ENCODE peak calls at places on chromosomes 7 and 10, in six cellular contexts. P is Karpas-422, M is stomach, Z is MM.1S, O is colonic mucosa, B is transverse colon. I is an unnamed sample. For H3K27me3, the result is how much of the 10 kb centered on the place peaks cover.

GRCh38 chr10:27285093-27285492 is 44.5 kb upstream of the ACBD5 start:
- DNase-seq in B (no peak), Z (peak), P (peak), M (no peak), O (no peak), I (no peak)

GRCh38 chr7:47496064-47496665 is 85.7 kb downstream of the TNS3 start:
- DNase-seq in Z (no peak), B (no peak), M (no peak), P (peak), O (no peak), I (no peak)

GRCh38 chr10:132985546-132985900 is 43.2 kb upstream of the CFAP46 start:
- DNase-seq in P (no peak), B (no peak), M (no peak), Z (no peak), O (no peak), I (no peak)

GRCh38 chr10:88848499-88848898 is 3.1 kb downstream of the ANKRD22 start:
- DNase-seq in B (no peak), Z (no peak), O (no peak), M (no peak), P (no peak), I (no peak)

GRCh38 chr10:47257396-47258120 is 42.4 kb upstream of the GDF10 start:
- DNase-seq in O (no peak), B (no peak), Z (peak), P (no peak), M (no peak), I (peak)

GRCh38 chr10:59904431-59905065 is 1.8 kb downstream of the CCDC6 start:
- DNase-seq in P (peak), B (peak), M (no peak), O (no peak), Z (no peak), I (no peak)

GRCh38 chr10:58318346-58318745 is 16.5 kb upstream of the UBE2D1 start:
- DNase-seq in O (no peak), Z (no peak), P (no peak), B (no peak), M (no peak), I (no peak)

GRCh38 chr10:5910323-5911100 is 20.5 kb downstream of the FBH1 start:
- DNase-seq in M (no peak), O (no peak), B (no peak), Z (no peak), P (no peak), I (no peak)

GRCh38 chr7:55325371-55325792 is 39.8 kb upstream of the LANCL2 start:
- DNase-seq in P (no peak), B (no peak), M (peak), O (no peak), Z (no peak), I (no peak)

GRCh38 chr7:4711634-4712033 is 29.5 kb downstream of the FOXK1 start:
- DNase-seq in P (no peak), M (no peak), O (no peak), Z (no peak), B (no peak), I (no peak)

GRCh38 chr10:32979041-32979440 is 21.0 kb upstream of the ITGB1 start:
- DNase-seq in Z (no peak), P (no peak), B (no peak), O (no peak), M (no peak), I (no peak)

GRCh38 chr7:84219310-84219709 is 24.7 kb upstream of the SEMA3A start:
- DNase-seq in Z (no peak), P (no peak), O (no peak), M (no peak), B (no peak), I (no peak)

GRCh38 chr10:113300628-113301027 is 252.2 kb upstream of the HABP2 start:
- DNase-seq in Z (no peak), P (no peak), M (no peak), B (no peak), O (no peak), I (no peak)

GRCh38 chr10:23723796-23724195 is 284.9 kb downstream of the OTUD1 start:
- DNase-seq in M (no peak), B (no peak), Z (no peak), P (no peak), O (no peak), I (no peak)

GRCh38 chr10:61904711-61905445 is 3.4 kb downstream of the ARID5B start:
- DNase-seq in O (peak), Z (peak), B (peak), M (no peak), P (peak), I (no peak)

GRCh38 chr7:36967387-36967786 is 243.1 kb upstream of the AOAH start:
- DNase-seq in M (peak), O (peak), P (peak), B (peak), Z (peak), I (no peak)

GRCh38 chr10:95832216-95833037 is 75.3 kb upstream of the CC2D2B start:
- DNase-seq in Z (no peak), B (peak), P (no peak), O (no peak), M (no peak), I (peak)

GRCh38 chr7:52838981-52839411 is 196.4 kb upstream of the POM121L12 start:
- DNase-seq in P (no peak), B (no peak), Z (no peak), O (no peak), M (no peak), I (no peak)

GRCh38 chr7:95863-96260 is 96.5 kb upstream of the FAM20C start:
- DNase-seq in O (no peak), B (no peak), M (no peak), Z (no peak), P (no peak), I (no peak)

GRCh38 chr7:51275532-51275931 is 41.1 kb downstream of the COBL start:
- DNase-seq in O (no peak), M (no peak), Z (no peak), P (no peak), B (no peak), I (no peak)

GRCh38 chr10:71052261-71052660 is 160.1 kb upstream of the UNC5B start:
- DNase-seq in M (no peak), P (no peak), Z (no peak), O (no peak), B (no peak), I (no peak)

GRCh38 chr10:71053169-71053895 is 159.0 kb upstream of the UNC5B start:
- DNase-seq in Z (no peak), P (no peak), M (no peak), B (no peak), O (no peak), I (no peak)

GRCh38 chr10:71049994-71050393 is 161.6 kb upstream of the PCBD1 start:
- DNase-seq in P (peak), M (no peak), O (no peak), B (no peak), Z (no peak), I (no peak)

GRCh38 chr10:71048995-71049650 is 160.8 kb upstream of the PCBD1 start:
- DNase-seq in Z (no peak), M (no peak), B (no peak), P (no peak), O (no peak), I (no peak)

GRCh38 chr10:71052708-71053107 is 159.7 kb upstream of the UNC5B start:
- DNase-seq in O (no peak), P (no peak), M (no peak), B (no peak), Z (no peak), I (no peak)
- H3K27me3 ChIP-seq in O (under half), P (under half), M (under half), B (under half), Z (under half), I (under half)

GRCh38 chr10:8049151-8049873 is 5.2 kb upstream of the GATA3 start:
- DNase-seq in O (no peak), P (no peak), Z (no peak), M (no peak), B (no peak), I (peak)

GRCh38 chr10:8049874-8050560 is 4.5 kb upstream of the GATA3 start:
- DNase-seq in O (no peak), Z (no peak), B (no peak), M (no peak), P (no peak), I (no peak)

GRCh38 chr10:8051851-8052257 is 2.6 kb upstream of the GATA3 start:
- DNase-seq in Z (no peak), O (no peak), B (no peak), M (no peak), P (no peak), I (no peak)

GRCh38 chr10:8051109-8051781 is 3.2 kb upstream of the GATA3 start:
- DNase-seq in O (no peak), M (no peak), P (no peak), B (no peak), Z (no peak), I (peak)

DNA sequence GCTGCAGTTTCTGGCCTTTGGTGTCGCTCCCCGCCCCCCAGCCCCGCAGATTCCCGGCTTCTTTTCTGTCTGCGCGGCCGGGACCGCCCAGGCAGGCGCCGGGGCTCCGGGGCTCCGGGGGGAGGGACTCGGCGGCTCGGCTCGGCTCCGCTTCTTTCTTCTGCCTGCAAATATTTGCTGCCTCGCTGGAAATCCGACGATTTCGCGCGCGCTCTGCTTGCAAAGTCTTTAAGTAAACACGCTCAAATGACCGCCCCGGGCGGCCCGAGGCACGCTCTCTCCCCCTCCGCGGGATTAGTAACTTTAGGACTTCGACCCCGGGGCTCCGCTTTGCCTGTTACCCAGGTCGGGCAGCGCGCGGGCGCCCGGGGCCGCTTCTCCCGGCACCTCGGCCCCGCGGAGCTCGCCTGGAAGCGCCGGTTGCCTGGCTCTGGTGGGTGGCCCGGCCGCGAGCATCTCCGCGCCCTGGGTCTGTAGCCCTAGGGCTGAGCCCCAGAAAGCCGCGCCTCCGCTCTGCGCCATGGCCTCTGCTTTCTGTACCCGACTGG is 3.9 kb upstream of the GATA3 start:
- DNase-seq in P (no peak), B (no peak), Z (no peak), O (no peak), M (peak), I (no peak)
- H3K4me3 ChIP-seq in P (no peak), B (peak), Z (no peak), O (peak), M (peak), I (peak)

DNA sequence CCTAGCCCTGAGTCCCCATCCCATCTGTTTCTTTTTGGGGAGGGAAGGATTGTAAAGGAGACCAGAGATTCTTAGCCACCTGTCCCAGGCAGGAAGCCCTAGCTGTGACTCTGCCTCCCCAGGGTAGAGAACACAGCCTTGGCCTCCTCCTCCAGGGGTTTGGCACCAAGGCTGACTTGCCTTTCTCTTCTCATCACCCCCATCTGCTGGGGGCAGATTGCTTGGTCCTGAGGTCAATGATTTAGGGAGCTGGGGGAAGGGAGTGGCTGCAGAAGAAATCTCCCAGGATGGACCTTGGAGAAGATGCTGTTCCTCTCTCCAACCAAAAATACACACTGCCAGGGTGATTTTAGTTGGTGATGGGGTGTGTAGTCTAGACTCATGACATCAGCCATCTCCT is 2.6 kb upstream of the MNX1 start:
- DNase-seq in M (no peak), B (no peak), O (no peak), Z (peak), P (no peak), I (no peak)
- H3K27me3 ChIP-seq in M (under half), B (half or more), O (half or more), Z (under half), P (under half), I (under half)

GRCh38 chr10:92593553-92594046 is 670 bp downstream of the KIF11 start:
- DNase-seq in Z (no peak), B (no peak), O (no peak), M (no peak), P (no peak), I (no peak)

GRCh38 chr10:92592761-92593552 is at the start of gene KIF11:
- DNase-seq in P (peak), O (peak), B (peak), M (peak), Z (peak), I (peak)

GRCh38 chr10:92591550-92592140 is 1.3 kb upstream of the KIF11 start:
- DNase-seq in P (peak), B (peak), M (peak), O (peak), Z (peak), I (peak)

GRCh38 chr10:92595505-92595904 is 2.6 kb downstream of the KIF11 start:
- DNase-seq in Z (no peak), B (no peak), P (no peak), O (no peak), M (no peak), I (no peak)

DNA sequence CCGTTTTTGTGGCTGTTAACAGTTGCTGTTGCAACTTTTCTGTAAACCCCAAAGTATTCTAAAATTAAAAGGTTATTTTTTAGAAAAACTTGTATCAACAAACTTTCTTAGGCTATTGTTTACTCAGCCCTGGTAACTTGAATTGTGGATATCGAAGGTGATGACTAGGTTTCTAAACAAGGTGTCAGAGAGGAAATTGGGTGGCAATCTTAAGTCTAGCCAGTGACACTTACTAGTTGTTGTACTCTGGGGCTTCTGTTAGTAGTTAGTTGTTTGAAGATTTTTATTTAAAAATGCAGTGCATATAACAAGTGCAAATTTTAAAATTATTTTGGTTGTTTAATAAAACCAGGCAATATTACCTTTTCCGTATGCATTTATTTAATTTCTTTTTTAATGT is 1.3 kb downstream of the KIF11 start:
- DNase-seq in O (no peak), Z (peak), B (no peak), M (no peak), P (peak), I (no peak)
- H3K4me3 ChIP-seq in O (peak), Z (peak), B (peak), M (peak), P (peak), I (no peak)

GRCh38 chr10:126064512-126064911 is 168.1 kb downstream of the FANK1 start:
- DNase-seq in O (no peak), P (no peak), Z (no peak), B (no peak), M (no peak), I (no peak)

GRCh38 chr10:126061526-126061925 is 165.2 kb downstream of the FANK1 start:
- DNase-seq in O (no peak), P (no peak), M (no peak), Z (no peak), B (no peak), I (no peak)

GRCh38 chr10:126063353-126063791 is 167.0 kb downstream of the FANK1 start:
- DNase-seq in M (no peak), P (no peak), Z (no peak), B (no peak), O (no peak), I (no peak)

GRCh38 chr10:126060232-126060935 is 164.0 kb downstream of the FANK1 start:
- DNase-seq in O (no peak), P (no peak), B (no peak), Z (no peak), M (no peak), I (no peak)

GRCh38 chr10:126062132-126063032 is 166.0 kb downstream of the FANK1 start:
- DNase-seq in P (no peak), O (peak), Z (no peak), B (peak), M (peak), I (no peak)
- H3K27me3 ChIP-seq in P (under half), O (under half), Z (under half), B (under half), M (under half), I (under half)

DNA sequence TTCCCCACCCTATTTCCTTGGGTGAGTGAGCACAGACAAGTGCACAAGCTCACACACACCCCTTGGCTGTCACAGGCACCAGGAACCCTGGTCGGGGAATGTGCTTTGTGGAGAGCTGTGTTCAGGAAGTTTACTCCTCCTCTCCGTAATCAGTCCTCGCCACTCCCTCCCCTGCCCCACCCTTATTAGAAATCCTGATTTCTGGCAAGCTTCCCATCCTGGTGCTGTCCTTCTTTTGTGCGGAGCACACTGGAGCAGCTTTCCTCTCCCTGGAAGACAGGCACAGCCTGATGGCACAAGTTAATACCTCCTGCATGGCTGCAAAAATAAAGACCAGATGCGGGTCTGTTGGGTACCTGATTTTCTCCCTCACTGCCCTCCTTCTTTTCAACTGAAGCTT is 55.2 kb downstream of the LRRC4 start:
- DNase-seq in B (no peak), M (peak), Z (no peak), P (no peak), O (peak), I (no peak)
- H3K4me3 ChIP-seq in B (no peak), M (no peak), Z (no peak), P (no peak), O (no peak), I (no peak)

GRCh38 chr10:29102233-29102632 is 186.6 kb upstream of the LYZL1 start:
- DNase-seq in M (no peak), B (no peak), Z (no peak), O (no peak), P (no peak), I (no peak)

GRCh38 chr10:29099001-29099400 is 189.9 kb upstream of the LYZL1 start:
- DNase-seq in O (no peak), P (no peak), M (no peak), B (no peak), Z (no peak), I (no peak)

GRCh38 chr10:29098423-29098822 is 190.4 kb upstream of the LYZL1 start:
- DNase-seq in Z (no peak), O (no peak), P (no peak), B (no peak), M (no peak), I (no peak)

GRCh38 chr10:29099415-29099814 is 189.5 kb upstream of the LYZL1 start:
- DNase-seq in P (no peak), O (no peak), B (no peak), M (no peak), Z (no peak), I (no peak)

GRCh38 chr10:29100505-29100904 is 188.4 kb upstream of the LYZL1 start:
- DNase-seq in Z (no peak), P (no peak), B (no peak), M (no peak), O (no peak), I (no peak)
- H3K27me3 ChIP-seq in Z (under half), P (under half), B (under half), M (under half), O (under half), I (under half)